ENCODE peak calls at places on chromosomes 12 and 14, in four cellular contexts. A is H9, M is neuronal stem cell, I is IMR-90. R is an unnamed sample.

GRCh38 chr12:47773062-47773857 is at the start of gene SLC48A1:
- DNase-seq in A (peak), M (peak), I (peak), R (peak)

GRCh38 chr12:109134186-109134917 is 18.0 kb downstream of the ACACB start:
- DNase-seq in M (no peak), I (no peak), A (peak), R (no peak)

GRCh38 chr14:100791995-100792394 is 33.9 kb upstream of the MEG3 start:
- DNase-seq in M (no peak), I (no peak), A (no peak), R (no peak)

GRCh38 chr12:96226401-96226800 is 32.2 kb downstream of the ELK3 start:
- DNase-seq in M (no peak), A (no peak), I (no peak), R (no peak)

GRCh38 chr12:109057376-109057775 is 5.0 kb downstream of the USP30 start:
- DNase-seq in A (no peak), M (no peak), I (no peak), R (no peak)

GRCh38 chr14:75011356-75012097 is 8.8 kb downstream of the EIF2B2 start:
- DNase-seq in I (peak), M (no peak), A (no peak), R (peak)

GRCh38 chr12:24719293-24719721 is 229.6 kb downstream of the BCAT1 start:
- DNase-seq in I (peak), M (no peak), A (no peak), R (peak)

GRCh38 chr14:23352506-23353432 is at the start of gene SLC22A17:
- DNase-seq in I (peak), M (peak), A (peak), R (peak)

GRCh38 chr12:106757623-106758348 is 16.7 kb upstream of the RIC8B start:
- DNase-seq in I (no peak), M (no peak), A (no peak), R (no peak)

GRCh38 chr12:106358410-106359241 is 1.1 kb downstream of the POLR3B start:
- DNase-seq in I (peak), A (no peak), M (no peak), R (peak)

GRCh38 chr14:89540830-89541470 is 123.9 kb upstream of the FOXN3 start:
- DNase-seq in A (no peak), M (no peak), I (peak), R (peak)

GRCh38 chr12:108231909-108232434 is 102.9 kb downstream of the WSCD2 start:
- DNase-seq in A (no peak), I (no peak), M (no peak), R (no peak)

GRCh38 chr14:26621807-26622560 is 24.2 kb upstream of the NOVA1 start:
- DNase-seq in M (peak), A (no peak), I (no peak), R (peak)

GRCh38 chr12:117134059-117134458 is 34.8 kb upstream of the TESC start:
- DNase-seq in A (no peak), M (no peak), I (no peak), R (no peak)

GRCh38 chr12:26113194-26113654 is 11.6 kb downstream of the BHLHE41 start:
- DNase-seq in M (no peak), I (no peak), A (no peak), R (peak)

GRCh38 chr12:130787445-130788410 is 51.3 kb downstream of the STX2 start:
- DNase-seq in A (peak), M (peak), I (peak), R (peak)
- H3K14ac ChIP-seq in A (peak), M (no peak), I (no peak), R (no peak)

GRCh38 chr12:65524666-65525065 is 246.2 kb downstream of the MSRB3 start:
- DNase-seq in M (no peak), A (no peak), I (peak), R (peak)

GRCh38 chr12:65522956-65523857 is 244.7 kb downstream of the MSRB3 start:
- DNase-seq in M (no peak), A (no peak), I (peak), R (peak)

GRCh38 chr12:65517656-65518210 is 239.2 kb downstream of the MSRB3 start:
- DNase-seq in M (no peak), A (no peak), I (no peak), R (no peak)

GRCh38 chr12:65518771-65519170 is 240.3 kb downstream of the MSRB3 start:
- DNase-seq in M (peak), A (no peak), I (no peak), R (no peak)

GRCh38 chr12:65520658-65521057 is 242.2 kb downstream of the MSRB3 start:
- DNase-seq in M (no peak), I (no peak), A (no peak), R (no peak)
- H4K91ac ChIP-seq in M (no peak), I (no peak), A (no peak), R (no peak)

GRCh38 chr14:95943699-95944098 is 67.1 kb downstream of the TUNAR start:
- DNase-seq in I (no peak), A (no peak), M (peak), R (no peak)
- H2AK5ac ChIP-seq in I (no peak), A (no peak), M (no peak), R (no peak)

DNA sequence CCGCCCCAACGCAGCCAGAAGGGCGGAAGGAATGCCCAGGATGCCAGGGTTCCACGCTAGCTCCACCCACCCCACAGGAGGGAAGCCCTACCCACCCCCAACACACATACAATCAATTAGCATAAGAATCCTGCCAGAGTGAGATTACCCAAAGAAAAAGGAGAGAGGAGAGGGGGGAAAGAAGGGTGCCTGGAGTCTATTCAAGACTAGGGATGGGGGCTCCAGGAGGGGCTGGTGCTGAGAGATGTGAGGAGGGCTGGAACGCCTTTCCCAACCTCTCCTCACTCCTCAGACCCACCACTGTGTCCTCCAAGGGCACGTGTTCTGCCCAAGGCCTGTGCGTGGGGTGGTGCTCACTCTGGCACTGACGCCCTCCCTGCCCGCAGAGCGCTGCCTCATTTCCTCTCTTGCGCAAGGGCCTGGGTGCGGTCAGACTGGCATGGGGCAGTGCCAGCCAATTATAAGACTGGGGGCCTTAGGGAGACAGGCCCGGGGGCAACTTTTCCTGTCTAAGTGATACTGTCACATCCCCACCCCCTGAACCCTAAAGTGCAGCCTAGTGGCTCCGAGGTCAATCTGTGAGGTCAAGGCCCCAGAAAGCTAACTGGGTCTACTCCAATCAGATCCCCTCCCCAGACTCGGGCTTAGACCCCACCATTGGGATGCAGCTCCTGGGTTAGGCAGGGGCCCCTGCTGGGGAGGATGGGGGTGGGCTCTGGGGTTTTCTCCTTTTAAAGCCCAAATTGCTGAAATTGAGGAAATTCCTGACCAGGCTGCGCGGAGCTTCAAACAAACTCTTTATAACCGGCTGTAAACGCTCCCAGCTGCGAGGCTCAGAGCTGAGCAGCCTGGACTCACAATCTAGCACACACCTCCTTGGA is 10.2 kb upstream of the ITGB7 start:
- DNase-seq in A (peak), M (no peak), I (no peak), R (no peak)
- H3K14ac ChIP-seq in A (no peak), M (no peak), I (peak), R (no peak)

GRCh38 chr12:66403746-66404145 is 101.5 kb downstream of the HELB start:
- DNase-seq in M (no peak), I (no peak), A (no peak), R (no peak)

GRCh38 chr12:66405395-66405794 is 103.1 kb downstream of the HELB start:
- DNase-seq in A (no peak), M (no peak), I (peak), R (peak)

DNA sequence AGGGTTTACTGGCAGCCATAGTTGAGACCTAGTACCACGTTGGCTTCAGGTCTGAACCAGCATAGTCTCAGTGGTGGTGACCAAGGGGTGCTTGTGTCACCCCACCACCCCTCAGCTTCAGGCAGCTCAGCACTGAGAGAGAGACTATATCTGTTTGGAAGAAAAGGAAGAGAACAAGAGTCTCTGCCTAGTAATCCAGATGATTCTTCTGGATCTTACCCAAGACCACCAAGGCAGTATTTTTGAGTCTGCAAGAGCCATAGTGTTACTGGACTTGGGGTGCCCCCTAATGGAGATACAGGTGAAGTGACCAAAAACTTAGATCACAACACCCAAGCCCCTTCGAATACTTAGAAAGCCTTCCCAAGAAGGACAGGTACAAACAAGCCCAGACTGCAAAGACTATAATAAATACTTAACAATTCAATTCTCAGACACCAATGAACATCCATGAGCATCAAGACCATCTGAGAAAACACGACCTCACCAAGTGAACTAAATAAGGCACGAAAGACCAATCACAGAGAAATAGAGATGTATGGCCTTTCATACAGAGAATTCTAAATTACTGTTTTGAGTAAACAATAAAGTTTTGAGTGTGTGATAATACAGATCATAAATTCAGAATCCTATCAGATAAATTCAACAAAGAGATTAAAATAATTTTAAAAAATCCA is 107.0 kb downstream of the HELB start:
- DNase-seq in I (peak), A (peak), M (peak), R (peak)
- H4K91ac ChIP-seq in I (peak), A (no peak), M (no peak), R (peak)

GRCh38 chr14:58833634-58834378 is 196.0 kb downstream of the DACT1 start:
- DNase-seq in I (no peak), A (no peak), M (no peak), R (no peak)
- H2AK5ac ChIP-seq in I (no peak), A (no peak), M (no peak), R (no peak)

GRCh38 chr14:35338731-35339405 is 46.7 kb downstream of the PSMA6 start:
- DNase-seq in I (no peak), M (no peak), A (no peak), R (no peak)
- H3K14ac ChIP-seq in I (no peak), M (peak), A (no peak), R (no peak)